ENCODE peak calls at places on chromosomes 7 and 10, in eight cellular contexts. One of them, this sample, is unnamed.

GRCh38 chr7:110677405-110677804 is 413.5 kb upstream of the LRRN3 start:
- DNase-seq in upper lobe of right lung: no peak
- DNase-seq in A673: no peak
- DNase-seq in HL-60: no peak
- DNase-seq in endothelial cell of umbilical vein: no peak
- DNase-seq in IMR-90: peak
- DNase-seq in GM23248: no peak
- DNase-seq in aorta: no peak
- DNase-seq in this sample: no peak

GRCh38 chr10:282294-283139 is 147.3 kb downstream of the ZMYND11 start:
- DNase-seq in HL-60: no peak
- DNase-seq in endothelial cell of umbilical vein: no peak
- DNase-seq in GM23248: peak
- DNase-seq in IMR-90: peak
- DNase-seq in A673: no peak
- DNase-seq in upper lobe of right lung: no peak
- DNase-seq in aorta: no peak
- DNase-seq in this sample: no peak

GRCh38 chr7:50751136-50751535 is 31.6 kb downstream of the GRB10 start:
- DNase-seq in A673: no peak
- DNase-seq in upper lobe of right lung: no peak
- DNase-seq in aorta: no peak
- DNase-seq in IMR-90: no peak
- DNase-seq in HL-60: no peak
- DNase-seq in GM23248: no peak
- DNase-seq in endothelial cell of umbilical vein: no peak
- DNase-seq in this sample: no peak

GRCh38 chr7:133819695-133820094 is 307.4 kb upstream of the LRGUK start:
- DNase-seq in upper lobe of right lung: no peak
- DNase-seq in aorta: no peak
- DNase-seq in IMR-90: no peak
- DNase-seq in HL-60: no peak
- DNase-seq in endothelial cell of umbilical vein: no peak
- DNase-seq in GM23248: no peak
- DNase-seq in A673: no peak
- DNase-seq in this sample: no peak

GRCh38 chr10:110865184-110865803 is 6.4 kb upstream of the PDCD4 start:
- DNase-seq in IMR-90: peak
- DNase-seq in HL-60: no peak
- DNase-seq in A673: peak
- DNase-seq in aorta: no peak
- DNase-seq in upper lobe of right lung: no peak
- DNase-seq in endothelial cell of umbilical vein: no peak
- DNase-seq in GM23248: peak
- DNase-seq in this sample: no peak

GRCh38 chr10:72272689-72273409 is 875 bp upstream of the DDIT4 start:
- DNase-seq in HL-60: no peak
- DNase-seq in A673: peak
- DNase-seq in GM23248: peak
- DNase-seq in aorta: peak
- DNase-seq in IMR-90: peak
- DNase-seq in endothelial cell of umbilical vein: peak
- DNase-seq in upper lobe of right lung: peak
- DNase-seq in this sample: peak

GRCh38 chr10:23439452-23439919 is 611 bp downstream of the OTUD1 start:
- DNase-seq in GM23248: peak
- DNase-seq in endothelial cell of umbilical vein: no peak
- DNase-seq in aorta: no peak
- DNase-seq in upper lobe of right lung: no peak
- DNase-seq in A673: no peak
- DNase-seq in IMR-90: no peak
- DNase-seq in HL-60: no peak
- DNase-seq in this sample: no peak

GRCh38 chr10:80460399-80461207 is 6.5 kb downstream of the TSPAN14 start:
- DNase-seq in aorta: no peak
- DNase-seq in upper lobe of right lung: peak
- DNase-seq in A673: peak
- DNase-seq in IMR-90: peak
- DNase-seq in HL-60: peak
- DNase-seq in GM23248: peak
- DNase-seq in endothelial cell of umbilical vein: peak
- DNase-seq in this sample: peak

GRCh38 chr7:7157177-7157886 is 25.0 kb upstream of the C1GALT1 start:
- DNase-seq in endothelial cell of umbilical vein: no peak
- DNase-seq in aorta: peak
- DNase-seq in A673: no peak
- DNase-seq in GM23248: peak
- DNase-seq in HL-60: no peak
- DNase-seq in upper lobe of right lung: no peak
- DNase-seq in IMR-90: peak
- DNase-seq in this sample: no peak

GRCh38 chr7:79531905-79532304 is 78.4 kb upstream of the MAGI2 start:
- DNase-seq in aorta: no peak
- DNase-seq in HL-60: no peak
- DNase-seq in endothelial cell of umbilical vein: no peak
- DNase-seq in GM23248: no peak
- DNase-seq in IMR-90: no peak
- DNase-seq in A673: no peak
- DNase-seq in upper lobe of right lung: no peak
- DNase-seq in this sample: no peak

GRCh38 chr7:139094030-139094429 is 15.5 kb downstream of the ZC3HAV1 start:
- DNase-seq in A673: no peak
- DNase-seq in upper lobe of right lung: no peak
- DNase-seq in HL-60: no peak
- DNase-seq in aorta: no peak
- DNase-seq in GM23248: no peak
- DNase-seq in IMR-90: no peak
- DNase-seq in endothelial cell of umbilical vein: no peak
- DNase-seq in this sample: no peak

GRCh38 chr7:133853706-133854276 is 273.3 kb upstream of the LRGUK start:
- DNase-seq in HL-60: peak
- DNase-seq in endothelial cell of umbilical vein: peak
- DNase-seq in A673: peak
- DNase-seq in GM23248: peak
- DNase-seq in aorta: no peak
- DNase-seq in IMR-90: peak
- DNase-seq in upper lobe of right lung: no peak
- DNase-seq in this sample: peak

GRCh38 chr7:33724201-33724600 is 181.1 kb upstream of the BMPER start:
- DNase-seq in upper lobe of right lung: no peak
- DNase-seq in IMR-90: no peak
- DNase-seq in GM23248: no peak
- DNase-seq in A673: no peak
- DNase-seq in HL-60: no peak
- DNase-seq in aorta: no peak
- DNase-seq in endothelial cell of umbilical vein: no peak
- DNase-seq in this sample: no peak

GRCh38 chr10:48765527-48765926 is 80.9 kb downstream of the WDFY4 start:
- DNase-seq in HL-60: no peak
- DNase-seq in A673: no peak
- DNase-seq in IMR-90: no peak
- DNase-seq in aorta: no peak
- DNase-seq in endothelial cell of umbilical vein: no peak
- DNase-seq in upper lobe of right lung: no peak
- DNase-seq in GM23248: no peak
- DNase-seq in this sample: no peak

GRCh38 chr10:7192831-7193348 is 217.9 kb downstream of the SFMBT2 start:
- DNase-seq in IMR-90: no peak
- DNase-seq in upper lobe of right lung: no peak
- DNase-seq in aorta: no peak
- DNase-seq in HL-60: no peak
- DNase-seq in GM23248: no peak
- DNase-seq in endothelial cell of umbilical vein: no peak
- DNase-seq in A673: no peak
- DNase-seq in this sample: no peak

GRCh38 chr10:73058057-73058591 is 38.5 kb downstream of the P4HA1 start:
- DNase-seq in endothelial cell of umbilical vein: no peak
- DNase-seq in A673: no peak
- DNase-seq in GM23248: no peak
- DNase-seq in IMR-90: no peak
- DNase-seq in upper lobe of right lung: no peak
- DNase-seq in HL-60: no peak
- DNase-seq in aorta: no peak
- DNase-seq in this sample: no peak

DNA sequence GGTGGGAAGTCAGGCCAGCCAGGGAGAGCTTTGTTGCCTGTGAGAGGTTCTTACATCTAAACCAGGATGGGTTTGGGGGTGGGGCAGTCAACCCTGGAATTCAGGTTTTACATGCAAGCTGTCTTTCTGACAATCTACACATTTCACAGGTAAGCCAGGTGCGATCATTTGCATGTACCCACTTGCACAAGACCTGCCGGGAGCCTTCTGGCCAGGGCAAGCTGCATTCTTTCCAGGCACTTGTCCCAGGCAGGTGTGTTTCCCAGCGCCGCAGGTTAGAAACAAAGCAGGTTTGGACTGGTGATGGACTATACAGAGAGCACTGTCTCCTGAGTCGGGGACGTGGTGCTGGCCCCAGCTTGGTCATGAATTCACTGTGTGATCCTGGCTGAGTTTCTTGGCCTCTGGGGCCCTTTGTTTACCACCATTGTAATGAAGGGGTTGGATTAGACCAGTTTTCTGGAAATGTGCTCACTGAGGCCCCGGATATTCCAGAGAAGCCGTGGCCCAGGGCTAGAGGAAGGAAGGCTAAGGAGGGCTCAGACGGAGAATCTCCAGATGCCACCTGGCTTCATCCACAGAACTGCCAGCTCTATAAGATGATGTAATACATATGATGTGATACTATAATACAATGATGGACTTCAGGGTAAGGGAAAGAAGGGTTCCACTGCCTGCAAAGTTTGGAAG is 205.2 kb upstream of the SVIL start:
- DNase-seq in HL-60: no peak
- DNase-seq in upper lobe of right lung: peak
- DNase-seq in endothelial cell of umbilical vein: no peak
- DNase-seq in A673: no peak
- DNase-seq in aorta: no peak
- DNase-seq in GM23248: no peak
- DNase-seq in IMR-90: no peak
- DNase-seq in this sample: peak
- H3K27ac ChIP-seq in HL-60: no peak
- H3K27ac ChIP-seq in upper lobe of right lung: peak
- H3K27ac ChIP-seq in endothelial cell of umbilical vein: no peak
- H3K27ac ChIP-seq in A673: no peak
- H3K27ac ChIP-seq in aorta: peak
- H3K27ac ChIP-seq in GM23248: no peak
- H3K27ac ChIP-seq in IMR-90: no peak
- H3K27ac ChIP-seq in this sample: peak

DNA sequence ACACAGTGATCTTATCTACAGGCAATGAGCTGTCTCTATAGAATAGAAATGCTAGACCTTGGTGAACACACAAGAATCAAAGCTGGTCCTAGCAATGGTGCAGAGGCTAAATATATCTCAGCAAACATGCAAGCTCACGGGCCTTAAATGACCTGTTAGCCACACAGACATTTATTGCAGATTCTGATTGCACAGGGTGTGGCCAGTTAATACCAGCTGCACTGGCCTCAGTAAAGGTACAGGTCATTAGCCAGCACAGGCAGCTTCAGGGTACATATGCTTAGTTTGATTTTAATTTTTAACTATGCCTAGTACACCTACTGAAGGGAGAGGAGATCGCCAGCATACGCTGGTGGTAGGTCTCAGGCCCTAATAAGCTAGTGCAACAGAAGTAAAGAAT is 265.4 kb upstream of the DGKB start:
- DNase-seq in aorta: no peak
- DNase-seq in A673: no peak
- DNase-seq in IMR-90: no peak
- DNase-seq in upper lobe of right lung: no peak
- DNase-seq in GM23248: no peak
- DNase-seq in endothelial cell of umbilical vein: no peak
- DNase-seq in HL-60: no peak
- DNase-seq in this sample: no peak
- H3K27ac ChIP-seq in aorta: no peak
- H3K27ac ChIP-seq in A673: no peak
- H3K27ac ChIP-seq in IMR-90: no peak
- H3K27ac ChIP-seq in upper lobe of right lung: no peak
- H3K27ac ChIP-seq in GM23248: no peak
- H3K27ac ChIP-seq in endothelial cell of umbilical vein: no peak
- H3K27ac ChIP-seq in HL-60: no peak
- H3K27ac ChIP-seq in this sample: no peak

GRCh38 chr7:44982970-44983369 is 4.2 kb upstream of the MYO1G start:
- DNase-seq in IMR-90: no peak
- DNase-seq in HL-60: no peak
- DNase-seq in A673: no peak
- DNase-seq in upper lobe of right lung: no peak
- DNase-seq in aorta: no peak
- DNase-seq in GM23248: no peak
- DNase-seq in endothelial cell of umbilical vein: no peak
- DNase-seq in this sample: no peak
- H3K27ac ChIP-seq in IMR-90: no peak
- H3K27ac ChIP-seq in HL-60: peak
- H3K27ac ChIP-seq in A673: peak
- H3K27ac ChIP-seq in upper lobe of right lung: no peak
- H3K27ac ChIP-seq in aorta: no peak
- H3K27ac ChIP-seq in GM23248: no peak
- H3K27ac ChIP-seq in endothelial cell of umbilical vein: no peak
- H3K27ac ChIP-seq in this sample: no peak

GRCh38 chr10:69406302-69406811 is 10.4 kb downstream of the TACR2 start:
- DNase-seq in HL-60: no peak
- DNase-seq in GM23248: no peak
- DNase-seq in upper lobe of right lung: no peak
- DNase-seq in aorta: peak
- DNase-seq in endothelial cell of umbilical vein: no peak
- DNase-seq in IMR-90: no peak
- DNase-seq in A673: peak
- DNase-seq in this sample: peak

GRCh38 chr10:69409176-69409495 is 7.6 kb downstream of the TACR2 start:
- DNase-seq in GM23248: no peak
- DNase-seq in endothelial cell of umbilical vein: no peak
- DNase-seq in aorta: no peak
- DNase-seq in HL-60: no peak
- DNase-seq in IMR-90: no peak
- DNase-seq in A673: no peak
- DNase-seq in upper lobe of right lung: no peak
- DNase-seq in this sample: no peak

GRCh38 chr10:69408318-69409175 is 8.2 kb downstream of the TACR2 start:
- DNase-seq in GM23248: peak
- DNase-seq in HL-60: peak
- DNase-seq in upper lobe of right lung: peak
- DNase-seq in aorta: peak
- DNase-seq in IMR-90: peak
- DNase-seq in endothelial cell of umbilical vein: peak
- DNase-seq in A673: peak
- DNase-seq in this sample: peak

GRCh38 chr10:69406816-69407580 is 9.7 kb downstream of the TACR2 start:
- DNase-seq in endothelial cell of umbilical vein: no peak
- DNase-seq in IMR-90: no peak
- DNase-seq in upper lobe of right lung: no peak
- DNase-seq in A673: no peak
- DNase-seq in aorta: peak
- DNase-seq in GM23248: no peak
- DNase-seq in HL-60: no peak
- DNase-seq in this sample: no peak

GRCh38 chr10:69407621-69408301 is 9.0 kb downstream of the TACR2 start:
- DNase-seq in endothelial cell of umbilical vein: peak
- DNase-seq in A673: peak
- DNase-seq in IMR-90: no peak
- DNase-seq in upper lobe of right lung: no peak
- DNase-seq in GM23248: no peak
- DNase-seq in aorta: peak
- DNase-seq in HL-60: peak
- DNase-seq in this sample: no peak
- H3K27ac ChIP-seq in endothelial cell of umbilical vein: no peak
- H3K27ac ChIP-seq in A673: no peak
- H3K27ac ChIP-seq in IMR-90: no peak
- H3K27ac ChIP-seq in upper lobe of right lung: peak
- H3K27ac ChIP-seq in GM23248: no peak
- H3K27ac ChIP-seq in aorta: peak
- H3K27ac ChIP-seq in HL-60: no peak
- H3K27ac ChIP-seq in this sample: peak

This sample was measured in lower lobe of right lung.